ENCODE peak calls at places on chromosomes 12 and 14, in eight cellular contexts. T is WTC11; B is stimulated activated CD8-positive, alpha-beta memory T cell treated with anti-CD3 and anti-CD28 coated beads, Interleukin-4, amount 100 ng/mL, for 1 hour; L is C1 segment of cervical spinal cord; G is left cardiac atrium; R is HS-5; H is cerebellar cortex; J is OCI-LY7. F is an unnamed sample.

GRCh38 chr14:61512508-61512907 is 182.8 kb upstream of the HIF1A start:
- DNase-seq in L (no peak), G (no peak), H (no peak), R (no peak), T (no peak), J (no peak), B (no peak), F (no peak)

GRCh38 chr12:58521152-58521551 is 399.2 kb downstream of the LRIG3 start:
- DNase-seq in J (no peak), H (no peak), R (no peak), L (no peak), G (no peak), T (no peak), B (no peak), F (no peak)

GRCh38 chr12:22333186-22333745 is 1.2 kb downstream of the ST8SIA1 start:
- DNase-seq in G (no peak), J (no peak), B (no peak), L (no peak), T (no peak), R (peak; percentile 46), H (peak; percentile 56), F (no peak)

GRCh38 chr12:106386836-106387555 is 29.4 kb downstream of the POLR3B start:
- DNase-seq in T (no peak), L (no peak), R (no peak), H (no peak), J (no peak), G (no peak), B (no peak), F (no peak)

GRCh38 chr12:41663487-41664258 is 475.6 kb downstream of the PDZRN4 start:
- DNase-seq in J (peak; percentile 12), T (no peak), H (peak; percentile 7), L (no peak), G (no peak), B (no peak), R (no peak), F (peak; percentile 39)

GRCh38 chr14:35956376-35957000 is 130.3 kb downstream of the BRMS1L start:
- DNase-seq in H (no peak), T (no peak), B (no peak), L (no peak), G (no peak), J (no peak), R (no peak), F (no peak)

GRCh38 chr14:104514156-104514848 is 65.3 kb upstream of the C14orf180 start:
- DNase-seq in L (no peak), B (no peak), H (peak; percentile 15), R (no peak), T (no peak), J (no peak), G (no peak), F (no peak)

GRCh38 chr12:113720629-113721028 is 245.5 kb downstream of the RBM19 start:
- DNase-seq in H (no peak), L (no peak), B (no peak), R (no peak), G (no peak), J (no peak), T (no peak), F (no peak)